ENCODE peak calls at places on chromosomes 13 and 19, in six cellular contexts. I, G, B, A, R and T are unnamed samples.
A peak's percentile ranks its signal among the peaks of the same experiment; 100 is the strongest.

GRCh38 chr13:33891196-33891742 is 73.3 kb downstream of the RFC3 start:
- DNase-seq in G (no peak), R (no peak), A (no peak), I (no peak), B (no peak), T (no peak)

GRCh38 chr13:41955605-41956004 is 5.3 kb downstream of the VWA8 start:
- DNase-seq in A (no peak), B (no peak), R (no peak), G (no peak), I (no peak), T (no peak)

GRCh38 chr13:42973581-42973980 is 18.5 kb downstream of the EPSTI1 start:
- DNase-seq in R (no peak), B (no peak), G (no peak), A (no peak), I (no peak), T (no peak)

GRCh38 chr13:95552539-95553270 is at the start of gene CLDN10:
- DNase-seq in I (peak; percentile 22), A (peak; percentile 71), G (peak; percentile 27), B (no peak), R (no peak), T (peak; percentile 84)

GRCh38 chr19:51024924-51025323 is 1.5 kb downstream of the KLK11 start:
- DNase-seq in G (no peak), I (no peak), R (no peak), A (no peak), B (no peak), T (no peak)

GRCh38 chr13:53242015-53242414 is 213.4 kb downstream of the OLFM4 start:
- DNase-seq in R (no peak), I (no peak), A (no peak), B (no peak), G (no peak), T (no peak)

GRCh38 chr13:110102053-110102452 is 204.9 kb downstream of the COL4A1 start:
- DNase-seq in R (no peak), A (no peak), G (no peak), I (no peak), B (no peak), T (no peak)

GRCh38 chr19:35642312-35642711 is 767 bp downstream of the ETV2 start:
- DNase-seq in B (no peak), R (no peak), I (no peak), G (no peak), A (no peak), T (no peak)

DNA sequence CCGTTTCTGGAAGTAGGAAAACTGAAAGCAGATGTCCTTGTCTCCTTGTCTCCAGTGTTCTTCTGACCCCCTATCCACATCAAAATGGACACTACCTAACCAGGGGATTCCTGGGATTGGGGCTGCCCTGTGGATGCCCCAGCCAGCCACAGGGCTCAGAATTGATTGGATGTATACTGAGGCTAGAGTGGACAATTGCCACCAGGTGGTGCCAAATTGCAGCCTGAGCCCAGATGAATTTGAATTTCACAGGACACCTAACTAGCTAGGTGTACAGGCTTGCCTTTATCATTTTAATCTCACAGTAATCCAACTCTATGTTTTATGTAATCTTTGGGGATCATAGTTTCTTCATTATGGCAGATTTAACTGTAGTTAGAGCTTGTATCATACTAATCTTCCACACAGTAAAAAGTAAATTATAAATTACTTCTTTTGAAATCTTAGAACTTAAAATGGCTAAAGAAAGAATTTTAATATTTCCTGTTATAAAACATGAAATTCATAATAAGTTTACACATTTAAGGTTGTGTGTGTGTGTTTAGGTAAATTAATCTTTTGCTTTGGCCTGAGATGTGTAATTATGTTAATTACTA is 58.0 kb downstream of the PIBF1 start:
- DNase-seq in B (no peak), R (no peak), A (peak; percentile 8), G (peak; percentile 35), I (peak; percentile 22), T (peak; percentile 33)
- TF ChIP-seq CTCF in B (no peak), R (peak; percentile 66), A (peak; percentile 81), G (peak; percentile 45), I (peak; percentile 58), T (peak; percentile 58)

GRCh38 chr19:21691656-21692055 is 75.7 kb downstream of the ZNF100 start:
- DNase-seq in R (no peak), G (no peak), I (no peak), B (no peak), A (no peak), T (no peak)
- TF ChIP-seq CTCF in R (no peak), G (no peak), I (no peak), B (no peak), A (no peak), T (no peak)

GRCh38 chr13:77810430-77810829 is 108.2 kb downstream of the EDNRB start:
- DNase-seq in A (no peak), I (no peak), B (no peak), G (no peak), R (no peak), T (no peak)
- TF ChIP-seq CTCF in A (peak; percentile 57), I (peak; percentile 13), B (no peak), G (no peak), R (no peak), T (no peak)

GRCh38 chr19:9487016-9487415 is 11.4 kb downstream of the ZNF560 start:
- DNase-seq in G (no peak), A (no peak), I (no peak), R (no peak), B (no peak), T (no peak)

DNA sequence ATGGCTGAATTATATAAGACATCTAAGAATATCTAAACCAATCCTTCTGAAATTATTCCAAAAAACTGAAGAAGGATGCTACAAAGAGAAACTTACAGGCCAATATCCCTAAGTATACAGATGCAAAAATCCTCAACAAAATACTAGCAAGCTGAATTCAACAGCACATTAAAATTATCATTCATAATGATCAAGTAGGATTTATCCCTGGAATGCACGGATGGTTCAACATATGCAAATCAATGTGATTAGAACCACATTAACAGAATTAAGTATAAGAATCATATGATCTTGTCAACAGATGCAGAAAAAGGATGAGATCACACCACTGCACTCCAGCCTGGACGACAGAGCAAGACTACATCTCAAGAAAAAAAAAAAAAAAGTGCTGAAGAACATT is 13.3 kb downstream of the ZNF560 start:
- DNase-seq in A (no peak), B (no peak), I (no peak), R (no peak), G (no peak), T (no peak)
- TF ChIP-seq CTCF in A (no peak), B (no peak), I (no peak), R (no peak), G (no peak), T (no peak)

GRCh38 chr13:80340643-80341097 is 256 bp downstream of the SPRY2 start:
- DNase-seq in A (no peak), R (peak; percentile 43), B (no peak), I (no peak), G (no peak), T (no peak)

GRCh38 chr13:80337706-80338105 is 3.2 kb downstream of the SPRY2 start:
- DNase-seq in G (no peak), B (no peak), A (no peak), I (no peak), R (no peak), T (no peak)

GRCh38 chr13:80339578-80339840 is 1.4 kb downstream of the SPRY2 start:
- DNase-seq in A (no peak), G (no peak), I (no peak), R (no peak), B (no peak), T (peak; percentile 6)

GRCh38 chr13:80339841-80340642 is 884 bp downstream of the SPRY2 start:
- DNase-seq in G (peak; percentile 58), R (no peak), A (peak; percentile 32), B (peak; percentile 64), I (peak; percentile 12), T (peak; percentile 50)

GRCh38 chr13:80338781-80339577 is 1.9 kb downstream of the SPRY2 start:
- DNase-seq in G (peak; percentile 80), A (peak; percentile 65), R (no peak), B (peak; percentile 83), I (peak; percentile 36), T (peak; percentile 79)
- TF ChIP-seq CTCF in G (no peak), A (peak; percentile 31), R (no peak), B (no peak), I (no peak), T (no peak)

GRCh38 chr19:3771033-3771905 is 759 bp downstream of the RAX2 start:
- DNase-seq in A (no peak), I (no peak), R (no peak), G (no peak), B (no peak), T (no peak)
- TF ChIP-seq CTCF in A (no peak), I (no peak), R (no peak), G (no peak), B (no peak), T (no peak)

GRCh38 chr19:458091-459042 is 2.5 kb downstream of the SHC2 start:
- DNase-seq in A (no peak), R (no peak), I (no peak), G (peak; percentile 34), B (no peak), T (no peak)
- TF ChIP-seq CTCF in A (no peak), R (no peak), I (no peak), G (no peak), B (no peak), T (no peak)

DNA sequence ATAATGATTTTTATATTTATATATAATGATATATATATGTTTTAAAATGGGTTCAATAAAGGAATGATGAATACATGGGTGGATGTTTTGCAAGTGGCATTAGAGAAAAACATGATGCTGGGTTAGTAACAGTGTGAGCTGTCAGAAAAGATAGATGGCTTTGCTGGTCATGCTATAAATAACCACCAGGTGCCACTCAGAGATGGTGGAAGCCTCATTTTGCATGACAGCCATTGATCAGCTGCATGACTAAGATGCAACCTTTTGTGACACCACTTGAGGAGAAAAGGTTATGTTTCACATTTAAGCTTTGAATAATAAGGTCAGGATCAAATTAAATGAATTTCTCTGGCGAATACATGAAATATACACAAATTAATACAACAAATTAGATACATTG is 737.7 kb downstream of the PCDH9 start:
- DNase-seq in I (peak; percentile 4), A (no peak), G (no peak), B (no peak), R (no peak), T (no peak)
- TF ChIP-seq CTCF in I (no peak), A (peak; percentile 53), G (no peak), B (no peak), R (peak; percentile 37), T (no peak)

GRCh38 chr13:87255394-87255793 is 415.8 kb upstream of the SLITRK5 start:
- DNase-seq in G (no peak), I (no peak), B (no peak), R (no peak), A (no peak), T (no peak)

GRCh38 chr13:87259479-87260083 is 411.6 kb upstream of the SLITRK5 start:
- DNase-seq in I (no peak), G (no peak), A (peak; percentile 15), R (no peak), B (no peak), T (peak; percentile 41)
- TF ChIP-seq CTCF in I (no peak), G (no peak), A (peak; percentile 58), R (no peak), B (peak; percentile 13), T (peak; percentile 47)